ENCODE peak calls at places on chromosomes 2 and 18, in four cellular contexts. Q is GM12878, S is HepG2, Z is K562. L is an unnamed sample.

GRCh38 chr2:221958224-221958623 is 340.6 kb downstream of the PAX3 start:
- DNase-seq in Q (no peak), S (no peak), Z (no peak), L (peak; percentile 1)

GRCh38 chr2:226836548-226836885 is 663 bp downstream of the RHBDD1 start:
- DNase-seq in Z (no peak), Q (no peak), S (no peak), L (no peak)

GRCh38 chr18:59878644-59879043 is 21.2 kb upstream of the PMAIP1 start:
- DNase-seq in S (no peak), Q (no peak), Z (no peak), L (no peak)

GRCh38 chr2:234792566-234792965 is 159.3 kb upstream of the SH3BP4 start:
- DNase-seq in Z (no peak), S (no peak), Q (no peak), L (peak; percentile 57)

GRCh38 chr2:215358891-215359575 is 47.2 kb downstream of the ATIC start:
- DNase-seq in S (no peak), Z (no peak), Q (no peak), L (no peak)

GRCh38 chr2:229686122-229686919 is 28.0 kb downstream of the DNER start:
- DNase-seq in Z (peak; percentile 1), S (no peak), Q (no peak), L (no peak)

GRCh38 chr2:235669983-235670962 is 176.4 kb downstream of the AGAP1 start:
- DNase-seq in Z (no peak), S (no peak), Q (no peak), L (peak; percentile 78)

GRCh38 chr2:85887566-85888019 is 1.2 kb downstream of the ST3GAL5 start:
- DNase-seq in Z (peak; percentile 38), S (no peak), Q (no peak), L (no peak)

GRCh38 chr2:95359501-95359930 is 43.0 kb upstream of the FAHD2A start:
- DNase-seq in S (no peak), Q (no peak), Z (no peak), L (no peak)

GRCh38 chr18:43312891-43313290 is 35.6 kb upstream of the SYT4 start:
- DNase-seq in Z (no peak), S (no peak), Q (no peak), L (no peak)

GRCh38 chr2:102306125-102306524 is 5.2 kb upstream of the IL1RL1 start:
- DNase-seq in S (no peak), Q (no peak), Z (no peak), L (no peak)

GRCh38 chr2:60317029-60317386 is 236.4 kb downstream of the BCL11A start:
- DNase-seq in S (no peak), Z (no peak), Q (no peak), L (no peak)

GRCh38 chr2:239396881-239397681 is 3.7 kb downstream of the HDAC4 start:
- DNase-seq in Q (no peak), Z (peak; percentile 19), S (no peak), L (no peak)

GRCh38 chr2:138267161-138267901 is 234.2 kb upstream of the SPOPL start:
- DNase-seq in Q (peak; percentile 47), Z (no peak), S (no peak), L (no peak)

GRCh38 chr2:109348645-109349554 is 219.9 kb downstream of the SH3RF3 start:
- DNase-seq in S (no peak), Z (no peak), Q (no peak), L (peak; percentile 37)

GRCh38 chr2:200136655-200137054 is 169.8 kb upstream of the SPATS2L start:
- DNase-seq in Q (no peak), Z (no peak), S (no peak), L (peak; percentile 70)

GRCh38 chr18:44880170-44880569 is 199.5 kb downstream of the SETBP1 start:
- DNase-seq in Z (no peak), Q (no peak), S (no peak), L (no peak)
- TF ChIP-seq BRCA1 in Z (no peak), Q (no peak), S (no peak), L (no peak)

GRCh38 chr18:52685316-52685715 is 345.3 kb downstream of the DCC start:
- DNase-seq in Q (no peak), Z (no peak), S (no peak), L (no peak)

GRCh38 chr18:52677991-52678390 is 338.0 kb downstream of the DCC start:
- DNase-seq in S (no peak), Z (no peak), Q (no peak), L (no peak)

DNA sequence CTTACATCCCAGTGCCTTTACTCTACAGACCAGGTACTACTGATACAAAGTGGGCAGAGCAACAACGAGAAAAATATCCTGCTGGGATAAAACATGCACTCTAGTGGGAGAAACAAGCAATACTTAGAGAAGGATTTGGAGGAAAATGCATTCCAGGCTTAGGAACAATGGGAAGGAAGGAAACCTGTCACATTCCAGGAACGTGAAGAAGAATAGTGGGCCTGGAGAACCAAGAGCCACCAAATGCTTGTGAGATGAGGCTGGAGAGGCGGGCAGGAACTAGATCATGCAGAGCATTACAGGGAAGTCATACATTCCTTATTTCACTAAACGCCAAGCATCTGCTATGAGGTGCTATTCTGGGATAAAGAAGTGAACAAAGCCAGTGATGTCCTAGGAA is 342.3 kb downstream of the DCC start:
- DNase-seq in Q (no peak), Z (no peak), S (no peak), L (peak; percentile 43)
- TF ChIP-seq BRCA1 in Q (no peak), Z (no peak), S (no peak), L (no peak)

GRCh38 chr2:673615-674318 is 3.4 kb downstream of the TMEM18 start:
- DNase-seq in Q (no peak), S (no peak), Z (no peak), L (no peak)
- TF ChIP-seq BRCA1 in Q (no peak), S (no peak), Z (no peak), L (no peak)

GRCh38 chr2:105592288-105592687 is 152.4 kb upstream of the NCK2 start:
- DNase-seq in S (no peak), Z (peak; percentile 35), Q (no peak), L (no peak)
- TF ChIP-seq BRCA1 in S (no peak), Z (no peak), Q (no peak), L (no peak)

GRCh38 chr18:76588591-76589303 is 93.7 kb upstream of the ZNF516 start:
- DNase-seq in S (no peak), Z (no peak), Q (no peak), L (peak; percentile 46)
- TF ChIP-seq BRCA1 in S (no peak), Z (no peak), Q (no peak), L (no peak)